ENCODE peak calls at places on chromosomes 7 and 10, in four cellular contexts. M, A, V and H are unnamed samples.

GRCh38 chr10:90167174-90168064 is 466.0 kb downstream of the KIF20B start:
- DNase-seq in A (no peak), V (peak), M (peak), H (no peak)

GRCh38 chr7:15643000-15643705 is 43.3 kb downstream of the MEOX2 start:
- DNase-seq in M (no peak), V (peak), A (no peak), H (peak)

GRCh38 chr7:100706672-100707311 is 871 bp downstream of the POP7 start:
- DNase-seq in M (no peak), V (no peak), A (no peak), H (no peak)

GRCh38 chr7:46478046-46478445 is 557.0 kb upstream of the IGFBP3 start:
- DNase-seq in M (peak), A (no peak), V (peak), H (no peak)

GRCh38 chr10:93186631-93187030 is 112.9 kb downstream of the CYP26A1 start:
- DNase-seq in M (peak), V (no peak), A (no peak), H (no peak)

GRCh38 chr7:54932818-54933543 is 85.8 kb upstream of the EGFR start:
- DNase-seq in V (peak), A (peak), M (no peak), H (peak)

GRCh38 chr10:16965740-16966447 is 148.7 kb upstream of the RSU1 start:
- DNase-seq in A (no peak), M (peak), V (peak), H (no peak)

GRCh38 chr7:5596046-5596895 is 172.6 kb upstream of the TNRC18 start:
- DNase-seq in A (no peak), M (peak), V (peak), H (peak)

GRCh38 chr10:93813507-93814465 is 56.0 kb downstream of the LGI1 start:
- DNase-seq in V (peak), A (peak), M (no peak), H (peak)

GRCh38 chr7:115911466-115911865 is 119.1 kb downstream of the TFEC start:
- DNase-seq in A (no peak), V (no peak), M (no peak), H (no peak)

GRCh38 chr10:14564268-14564744 is 210.4 kb downstream of the FAM107B start:
- DNase-seq in A (no peak), M (no peak), V (no peak), H (no peak)

GRCh38 chr10:88851706-88852105 is at the start of gene ANKRD22:
- DNase-seq in A (peak), V (peak), M (no peak), H (no peak)

GRCh38 chr10:6321880-6322279 is 119.1 kb downstream of the PFKFB3 start:
- DNase-seq in M (no peak), V (peak), A (no peak), H (no peak)

GRCh38 chr7:23713285-23714235 is 3.5 kb downstream of the STK31 start:
- DNase-seq in M (peak), A (no peak), V (peak), H (no peak)

GRCh38 chr10:48523212-48523819 is 81.6 kb downstream of the ARHGAP22 start:
- DNase-seq in A (peak), M (peak), V (peak), H (no peak)

GRCh38 chr7:98870071-98870651 is 347 bp upstream of the TMEM130 start:
- DNase-seq in M (no peak), A (no peak), V (peak), H (peak)

GRCh38 chr7:114530074-114530611 is 115.5 kb downstream of the FOXP2 start:
- DNase-seq in M (peak), A (no peak), V (no peak), H (no peak)

GRCh38 chr7:44184221-44184873 is 4.9 kb downstream of the GCK start:
- DNase-seq in V (peak), A (no peak), M (peak), H (no peak)

GRCh38 chr10:101611506-101611905 is 23.4 kb downstream of the DPCD start:
- DNase-seq in A (no peak), V (peak), M (no peak), H (no peak)

GRCh38 chr7:73612598-73613269 is 11.6 kb downstream of the MLXIPL start:
- DNase-seq in A (peak), M (no peak), V (peak), H (peak)

GRCh38 chr7:2680792-2681490 is 7.1 kb upstream of the AMZ1 start:
- DNase-seq in M (no peak), A (peak), V (peak), H (peak)

GRCh38 chr7:47572939-47573757 is 8.8 kb downstream of the TNS3 start:
- DNase-seq in A (no peak), V (no peak), M (no peak), H (no peak)

GRCh38 chr7:148492157-148492860 is 98.3 kb upstream of the C7orf33 start:
- DNase-seq in A (no peak), M (no peak), V (peak), H (no peak)

GRCh38 chr10:95395947-95396449 is 105.2 kb upstream of the PDLIM1 start:
- DNase-seq in V (no peak), A (no peak), M (no peak), H (no peak)

GRCh38 chr10:21336476-21337170 is 188.9 kb downstream of the SKIDA1 start:
- DNase-seq in A (peak), M (peak), V (peak), H (peak)

GRCh38 chr7:100509213-100509612 is 25.5 kb downstream of the NYAP1 start:
- DNase-seq in M (peak), V (peak), A (no peak), H (no peak)

GRCh38 chr7:34087892-34088891 is 182.9 kb downstream of the BMPER start:
- DNase-seq in A (peak), M (no peak), V (peak), H (peak)

GRCh38 chr10:7071421-7071820 is 339.4 kb downstream of the SFMBT2 start:
- DNase-seq in A (no peak), V (no peak), M (no peak), H (no peak)

GRCh38 chr7:411677-412312 is 107.9 kb downstream of the PDGFA start:
- DNase-seq in M (no peak), A (no peak), V (no peak), H (no peak)

GRCh38 chr7:111112439-111112838 is 21.5 kb downstream of the LRRN3 start:
- DNase-seq in V (peak), A (no peak), M (no peak), H (no peak)

GRCh38 chr10:28302668-28303488 is at the start of gene MPP7:
- DNase-seq in A (peak), M (peak), V (peak), H (peak)

GRCh38 chr10:60270426-60270825 is 119.2 kb downstream of the ANK3 start:
- DNase-seq in M (peak), V (peak), A (no peak), H (no peak)

GRCh38 chr10:15316144-15316543 is 54.9 kb downstream of the FAM171A1 start:
- DNase-seq in V (no peak), M (no peak), A (no peak), H (no peak)

GRCh38 chr10:106107711-106108110 is 1056.8 kb downstream of the SORCS1 start:
- DNase-seq in A (no peak), V (peak), M (no peak), H (no peak)

GRCh38 chr7:41705109-41705871 is 2.4 kb upstream of the INHBA start:
- DNase-seq in M (peak), V (peak), A (peak), H (peak)

GRCh38 chr10:11261687-11262086 is 244.0 kb downstream of the CELF2 start:
- DNase-seq in M (no peak), A (no peak), V (no peak), H (no peak)

GRCh38 chr10:11263767-11264166 is 246.1 kb downstream of the CELF2 start:
- DNase-seq in A (no peak), V (no peak), M (no peak), H (no peak)

GRCh38 chr10:11261143-11261542 is 243.5 kb downstream of the CELF2 start:
- DNase-seq in M (no peak), V (no peak), A (no peak), H (no peak)

GRCh38 chr10:11263039-11263345 is 245.3 kb downstream of the CELF2 start:
- DNase-seq in M (no peak), V (no peak), A (no peak), H (no peak)

DNA sequence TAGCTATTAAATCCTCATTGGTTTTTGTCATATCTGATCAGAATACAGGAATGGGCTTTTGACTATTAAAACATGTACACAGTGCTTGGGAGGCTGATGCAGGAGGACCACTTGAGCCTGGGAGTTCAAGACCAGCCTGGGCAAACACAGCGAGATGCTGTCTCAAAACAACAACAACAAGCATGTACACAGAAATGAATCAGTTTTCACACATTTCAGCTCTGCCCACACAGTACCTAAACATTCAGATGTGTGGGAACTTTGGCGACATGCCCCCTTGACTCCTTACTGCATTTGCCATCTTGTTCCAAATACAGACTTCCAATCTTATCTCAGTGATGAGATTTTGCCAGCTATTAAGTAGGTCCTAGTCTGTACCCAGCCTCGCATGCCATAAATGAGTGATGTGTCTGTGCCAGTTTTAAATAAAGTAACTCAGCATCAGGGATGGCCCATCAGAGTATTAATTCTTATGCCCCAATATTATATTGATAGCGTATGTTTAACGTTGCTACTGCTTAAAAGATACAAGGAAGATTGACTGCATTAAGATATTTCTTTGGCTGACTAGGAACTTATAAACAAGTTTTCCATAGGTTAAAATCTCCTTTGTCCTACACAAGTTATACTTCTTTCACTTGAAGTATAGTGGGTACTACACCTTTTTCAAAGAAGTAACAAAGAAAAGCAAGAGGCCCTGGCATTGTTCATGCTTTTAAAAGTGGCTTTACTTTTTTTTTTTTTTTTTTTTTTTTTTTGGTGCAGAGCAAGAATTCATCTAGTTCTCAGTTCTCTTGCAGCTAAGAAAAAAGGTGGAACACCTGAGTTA is 244.8 kb downstream of the CELF2 start:
- DNase-seq in A (no peak), V (no peak), M (no peak), H (no peak)
- TF ChIP-seq CTCF in A (no peak), V (no peak), M (no peak), H (no peak)

GRCh38 chr10:117460846-117461765 is 81.4 kb upstream of the EMX2 start:
- DNase-seq in M (peak), V (no peak), A (no peak), H (no peak)

GRCh38 chr10:117461766-117462423 is 80.7 kb upstream of the EMX2 start:
- DNase-seq in A (peak), V (peak), M (peak), H (no peak)

GRCh38 chr10:117463545-117463920 is 79.0 kb upstream of the EMX2 start:
- DNase-seq in M (no peak), V (no peak), A (no peak), H (no peak)

GRCh38 chr10:117462816-117463544 is 79.6 kb upstream of the EMX2 start:
- DNase-seq in M (no peak), A (no peak), V (no peak), H (no peak)

GRCh38 chr10:117462424-117462792 is 80.1 kb upstream of the EMX2 start:
- DNase-seq in M (no peak), A (peak), V (no peak), H (no peak)
- TF ChIP-seq CTCF in M (peak), A (peak), V (peak), H (no peak)

GRCh38 chr7:129191272-129191671 is 2.8 kb downstream of the SMO start:
- DNase-seq in M (no peak), V (no peak), A (no peak), H (no peak)
- TF ChIP-seq CTCF in M (no peak), V (no peak), A (no peak), H (no peak)

DNA sequence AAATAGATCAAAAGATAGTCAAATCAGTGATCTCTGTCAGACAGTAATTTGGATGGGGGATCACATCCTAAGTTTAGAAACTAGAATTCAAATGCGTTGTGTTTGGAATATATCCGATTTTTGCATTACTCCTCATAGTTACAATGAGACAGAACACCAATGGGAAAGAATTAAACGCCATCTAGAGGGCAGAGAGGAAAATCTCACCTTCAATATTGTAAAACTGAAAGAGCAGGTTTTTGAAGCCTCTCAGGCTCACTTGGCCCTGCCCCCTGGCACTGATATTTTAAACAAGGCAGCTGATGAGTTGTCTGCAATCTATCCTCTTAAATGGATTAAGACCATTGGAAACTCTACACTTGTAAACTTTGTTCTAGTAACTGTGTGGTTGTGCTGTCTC is 17.7 kb downstream of the FRG2B start:
- DNase-seq in A (no peak), V (peak), M (no peak), H (no peak)
- TF ChIP-seq CTCF in A (peak), V (peak), M (peak), H (no peak)

GRCh38 chr7:152025077-152025936 is at the start of gene GALNT11:
- DNase-seq in M (peak), V (peak), A (peak), H (peak)

GRCh38 chr7:152030561-152030960 is 5.1 kb downstream of the GALNT11 start:
- DNase-seq in M (no peak), V (no peak), A (no peak), H (no peak)

DNA sequence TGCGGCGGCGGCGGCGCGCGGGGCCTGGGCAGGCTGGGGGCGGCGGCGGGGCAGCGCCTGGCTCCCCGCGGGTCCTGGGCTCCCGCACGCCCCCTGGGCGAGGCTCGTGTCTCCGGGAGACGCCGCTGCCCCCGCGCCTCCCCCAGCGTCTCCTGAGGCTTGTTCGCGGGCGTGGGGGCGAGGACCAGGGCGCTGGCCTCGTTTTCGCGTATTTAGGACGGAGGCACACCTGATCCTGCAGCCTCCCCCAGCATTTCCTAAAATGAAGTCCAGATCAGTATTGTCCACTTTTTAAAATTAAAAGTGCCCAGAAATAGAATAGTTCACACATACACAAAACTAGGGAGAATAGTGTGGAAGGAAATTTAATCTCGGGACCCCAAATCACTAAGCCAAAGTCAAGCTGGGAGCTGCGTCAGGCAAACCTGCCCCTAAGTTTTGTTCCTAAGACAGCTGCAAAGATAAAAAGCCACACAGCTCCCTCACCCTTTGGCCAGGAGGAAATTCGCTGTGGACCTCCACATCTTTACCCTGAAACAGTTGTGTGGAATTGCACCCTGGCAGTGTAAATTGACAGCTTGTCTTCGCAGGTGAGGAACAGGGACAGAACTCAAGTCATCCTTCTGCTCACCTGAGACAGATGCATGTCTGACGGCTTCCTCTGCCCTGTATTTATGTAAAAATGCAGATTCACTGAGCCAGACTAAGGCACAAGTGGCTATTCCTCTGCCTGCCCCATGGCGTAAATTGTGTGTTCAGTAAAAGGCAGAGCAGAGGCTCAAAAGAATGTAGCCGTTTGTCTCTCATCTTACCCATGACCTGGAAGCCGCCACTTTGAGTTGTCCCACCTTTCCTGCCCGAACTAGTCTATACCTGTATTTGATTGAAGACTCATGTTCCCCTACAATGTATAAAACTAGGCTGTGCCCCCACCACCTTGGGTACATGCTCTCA is 740 bp downstream of the GALNT11 start:
- DNase-seq in M (no peak), A (peak), V (peak), H (no peak)
- TF ChIP-seq CTCF in M (no peak), A (no peak), V (no peak), H (no peak)

GRCh38 chr7:25968205-25968993 is 183.6 kb upstream of the NFE2L3 start:
- DNase-seq in A (no peak), M (no peak), V (no peak), H (no peak)
- TF ChIP-seq CTCF in A (no peak), M (no peak), V (no peak), H (no peak)

GRCh38 chr7:104642551-104642950 is 314.1 kb downstream of the LHFPL3 start:
- DNase-seq in A (no peak), M (no peak), V (no peak), H (peak)

DNA sequence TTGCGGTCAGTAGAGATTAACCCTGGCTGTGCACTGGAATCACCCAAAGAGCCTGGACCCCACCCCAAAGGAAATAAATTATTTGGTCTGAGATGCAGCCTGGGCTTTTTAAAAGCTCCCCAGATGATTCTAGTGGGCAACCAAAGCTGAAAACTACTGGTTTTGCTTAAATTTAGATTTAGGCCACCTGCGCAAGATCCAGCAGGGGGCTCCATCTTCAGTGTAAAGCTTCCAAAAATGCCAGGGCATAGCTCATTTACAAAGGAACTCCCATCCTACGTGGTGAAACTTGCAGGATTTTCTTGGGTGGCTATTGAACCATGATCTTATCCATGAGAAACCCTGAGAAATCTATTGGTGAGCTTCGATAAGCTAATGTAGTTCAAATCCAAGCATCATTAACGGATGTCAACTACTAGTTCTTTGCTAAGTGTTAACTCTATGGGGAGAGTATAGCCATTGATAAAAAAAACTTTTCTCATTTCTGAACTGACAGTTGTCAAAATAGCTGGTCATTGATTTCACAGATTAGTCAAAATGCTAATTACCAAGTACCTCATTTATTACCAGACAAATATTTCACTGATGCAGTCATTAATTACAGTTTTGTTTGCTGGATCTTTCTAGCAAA is 315.3 kb downstream of the LHFPL3 start:
- DNase-seq in A (peak), M (no peak), V (peak), H (peak)
- TF ChIP-seq CTCF in A (peak), M (peak), V (peak), H (peak)